ENCODE peak calls at places on chromosomes 4 and X, in six cellular contexts. T is activated CD4-positive, alpha-beta T cell treated with anti-CD3 and anti-CD28 coated beads, Interleukin-2, amount 50 U/mL, for 4 hours; N is Kasumi-1; U is left lung; D is nucleus accumbens; K is neural crest cell. R is an unnamed sample.

GRCh38 chr4:119243868-119244267 is 31.4 kb downstream of the USP53 start:
- DNase-seq in K (no peak), D (no peak), N (no peak), T (no peak), U (no peak), R (no peak)

GRCh38 chr4:8188085-8188484 is 11.0 kb upstream of the SH3TC1 start:
- DNase-seq in D (no peak), T (no peak), K (no peak), U (peak; percentile 68), N (no peak), R (no peak)

GRCh38 chr4:147854154-147854553 is 122.3 kb downstream of the ARHGAP10 start:
- DNase-seq in K (no peak), D (no peak), U (no peak), T (no peak), N (no peak), R (no peak)

GRCh38 chr4:55116450-55116849 is 8.9 kb downstream of the KDR start:
- DNase-seq in T (no peak), K (no peak), D (no peak), U (no peak), N (no peak), R (no peak)

GRCh38 chr4:93764647-93765246 is 63.8 kb upstream of the ATOH1 start:
- DNase-seq in U (no peak), N (peak; percentile 52), D (no peak), T (no peak), K (peak; percentile 29), R (no peak)

GRCh38 chr4:5892321-5893012 is 419 bp downstream of the CRMP1 start:
- DNase-seq in K (no peak), U (peak; percentile 62), T (no peak), D (no peak), N (no peak), R (no peak)

GRCh38 chrX:9466115-9466495 is 1.2 kb downstream of the TBL1X start:
- DNase-seq in N (no peak), K (peak; percentile 4), U (peak; percentile 82), T (no peak), D (peak; percentile 1), R (no peak)

GRCh38 chrX:45385767-45386166 is 185.1 kb upstream of the DIPK2B start:
- DNase-seq in K (no peak), U (no peak), N (no peak), T (no peak), D (no peak), R (no peak)

GRCh38 chr4:19130836-19131235 is 1109.3 kb upstream of the LCORL start:
- DNase-seq in N (no peak), T (no peak), U (no peak), K (no peak), D (no peak), R (no peak)

GRCh38 chrX:16213970-16214369 is 46.7 kb downstream of the MAGEB17 start:
- DNase-seq in K (no peak), T (no peak), U (no peak), N (no peak), D (no peak), R (no peak)

R was measured in activated T-helper 9 cell treated with anti-CD3 and anti-CD28 coated beads, Interleukin-2, amount 50 U/mL, for 16 hours.